ENCODE peak calls at places on chromosomes 12 and 14, in eight cellular contexts. One of them, this sample, is unnamed.
A peak's percentile ranks its signal among the peaks of the same experiment; 100 is the strongest.

GRCh38 chr14:105193916-105194782 is 13.0 kb upstream of the NUDT14 start:
- DNase-seq in NCI-H1930: no peak
- DNase-seq in NCI-H1092 treated with DMSO at 0.1 percent for 48 hours: peak; percentile 80
- DNase-seq in iPS-NIHi11: no peak
- DNase-seq in stimulated activated effector memory CD8-positive, alpha-beta T cell treated with anti-CD3 and anti-CD28 coated beads, Interleukin-12 subunit alpha, Interleukin-12 subunit beta, amount 100 ng/mL, for 72 hours: peak; percentile 49
- DNase-seq in pancreas: no peak
- DNase-seq in HEK293T: no peak
- DNase-seq in Calu3: peak; percentile 46
- DNase-seq in this sample: no peak

GRCh38 chr14:58752782-58753181 is 115.0 kb downstream of the DACT1 start:
- DNase-seq in NCI-H1930: no peak
- DNase-seq in NCI-H1092 treated with DMSO at 0.1 percent for 48 hours: no peak
- DNase-seq in iPS-NIHi11: no peak
- DNase-seq in stimulated activated effector memory CD8-positive, alpha-beta T cell treated with anti-CD3 and anti-CD28 coated beads, Interleukin-12 subunit alpha, Interleukin-12 subunit beta, amount 100 ng/mL, for 72 hours: no peak
- DNase-seq in pancreas: peak; percentile 82
- DNase-seq in HEK293T: no peak
- DNase-seq in Calu3: peak; percentile 63
- DNase-seq in this sample: no peak

GRCh38 chr12:89349814-89350213 is 2.5 kb downstream of the DUSP6 start:
- DNase-seq in NCI-H1930: no peak
- DNase-seq in NCI-H1092 treated with DMSO at 0.1 percent for 48 hours: no peak
- DNase-seq in iPS-NIHi11: peak; percentile 69
- DNase-seq in stimulated activated effector memory CD8-positive, alpha-beta T cell treated with anti-CD3 and anti-CD28 coated beads, Interleukin-12 subunit alpha, Interleukin-12 subunit beta, amount 100 ng/mL, for 72 hours: no peak
- DNase-seq in pancreas: no peak
- DNase-seq in HEK293T: no peak
- DNase-seq in Calu3: peak; percentile 49
- DNase-seq in this sample: peak; percentile 71

GRCh38 chr12:56839489-56840442 is 76.6 kb downstream of the HSD17B6 start:
- DNase-seq in NCI-H1930: peak; percentile 14
- DNase-seq in NCI-H1092 treated with DMSO at 0.1 percent for 48 hours: no peak
- DNase-seq in iPS-NIHi11: peak; percentile 73
- DNase-seq in stimulated activated effector memory CD8-positive, alpha-beta T cell treated with anti-CD3 and anti-CD28 coated beads, Interleukin-12 subunit alpha, Interleukin-12 subunit beta, amount 100 ng/mL, for 72 hours: peak; percentile 59
- DNase-seq in pancreas: no peak
- DNase-seq in HEK293T: peak; percentile 54
- DNase-seq in Calu3: peak; percentile 77
- DNase-seq in this sample: peak; percentile 80

GRCh38 chr12:76033116-76034001 is 1.8 kb upstream of the PHLDA1 start:
- DNase-seq in NCI-H1930: no peak
- DNase-seq in NCI-H1092 treated with DMSO at 0.1 percent for 48 hours: no peak
- DNase-seq in iPS-NIHi11: no peak
- DNase-seq in stimulated activated effector memory CD8-positive, alpha-beta T cell treated with anti-CD3 and anti-CD28 coated beads, Interleukin-12 subunit alpha, Interleukin-12 subunit beta, amount 100 ng/mL, for 72 hours: no peak
- DNase-seq in pancreas: no peak
- DNase-seq in HEK293T: no peak
- DNase-seq in Calu3: no peak
- DNase-seq in this sample: peak; percentile 16

GRCh38 chr12:71726548-71726947 is 28.1 kb upstream of the RAB21 start:
- DNase-seq in NCI-H1930: no peak
- DNase-seq in NCI-H1092 treated with DMSO at 0.1 percent for 48 hours: no peak
- DNase-seq in iPS-NIHi11: no peak
- DNase-seq in stimulated activated effector memory CD8-positive, alpha-beta T cell treated with anti-CD3 and anti-CD28 coated beads, Interleukin-12 subunit alpha, Interleukin-12 subunit beta, amount 100 ng/mL, for 72 hours: no peak
- DNase-seq in pancreas: no peak
- DNase-seq in HEK293T: no peak
- DNase-seq in Calu3: no peak
- DNase-seq in this sample: no peak

GRCh38 chr12:124805050-124805449 is 58.6 kb downstream of the SCARB1 start:
- DNase-seq in NCI-H1930: no peak
- DNase-seq in NCI-H1092 treated with DMSO at 0.1 percent for 48 hours: no peak
- DNase-seq in iPS-NIHi11: no peak
- DNase-seq in stimulated activated effector memory CD8-positive, alpha-beta T cell treated with anti-CD3 and anti-CD28 coated beads, Interleukin-12 subunit alpha, Interleukin-12 subunit beta, amount 100 ng/mL, for 72 hours: no peak
- DNase-seq in pancreas: no peak
- DNase-seq in HEK293T: no peak
- DNase-seq in Calu3: no peak
- DNase-seq in this sample: no peak

GRCh38 chr12:108400060-108400459 is 60.9 kb upstream of the CMKLR1 start:
- DNase-seq in NCI-H1930: no peak
- DNase-seq in NCI-H1092 treated with DMSO at 0.1 percent for 48 hours: no peak
- DNase-seq in iPS-NIHi11: peak; percentile 35
- DNase-seq in stimulated activated effector memory CD8-positive, alpha-beta T cell treated with anti-CD3 and anti-CD28 coated beads, Interleukin-12 subunit alpha, Interleukin-12 subunit beta, amount 100 ng/mL, for 72 hours: no peak
- DNase-seq in pancreas: no peak
- DNase-seq in HEK293T: no peak
- DNase-seq in Calu3: no peak
- DNase-seq in this sample: no peak

GRCh38 chr14:71336488-71337192 is 429.4 kb downstream of the PCNX1 start:
- DNase-seq in NCI-H1930: no peak
- DNase-seq in NCI-H1092 treated with DMSO at 0.1 percent for 48 hours: no peak
- DNase-seq in iPS-NIHi11: no peak
- DNase-seq in stimulated activated effector memory CD8-positive, alpha-beta T cell treated with anti-CD3 and anti-CD28 coated beads, Interleukin-12 subunit alpha, Interleukin-12 subunit beta, amount 100 ng/mL, for 72 hours: no peak
- DNase-seq in pancreas: no peak
- DNase-seq in HEK293T: no peak
- DNase-seq in Calu3: no peak
- DNase-seq in this sample: no peak

GRCh38 chr12:124484526-124484953 is 82.9 kb downstream of the NCOR2 start:
- DNase-seq in NCI-H1930: no peak
- DNase-seq in NCI-H1092 treated with DMSO at 0.1 percent for 48 hours: no peak
- DNase-seq in iPS-NIHi11: no peak
- DNase-seq in stimulated activated effector memory CD8-positive, alpha-beta T cell treated with anti-CD3 and anti-CD28 coated beads, Interleukin-12 subunit alpha, Interleukin-12 subunit beta, amount 100 ng/mL, for 72 hours: no peak
- DNase-seq in pancreas: no peak
- DNase-seq in HEK293T: no peak
- DNase-seq in Calu3: no peak
- DNase-seq in this sample: no peak

GRCh38 chr12:47561746-47562145 is 144.1 kb downstream of the RPAP3 start:
- DNase-seq in NCI-H1930: no peak
- DNase-seq in NCI-H1092 treated with DMSO at 0.1 percent for 48 hours: no peak
- DNase-seq in iPS-NIHi11: no peak
- DNase-seq in stimulated activated effector memory CD8-positive, alpha-beta T cell treated with anti-CD3 and anti-CD28 coated beads, Interleukin-12 subunit alpha, Interleukin-12 subunit beta, amount 100 ng/mL, for 72 hours: no peak
- DNase-seq in pancreas: no peak
- DNase-seq in HEK293T: no peak
- DNase-seq in Calu3: no peak
- DNase-seq in this sample: no peak

GRCh38 chr14:54699087-54699530 is 132.2 kb downstream of the SAMD4A start:
- DNase-seq in NCI-H1930: no peak
- DNase-seq in NCI-H1092 treated with DMSO at 0.1 percent for 48 hours: no peak
- DNase-seq in iPS-NIHi11: peak; percentile 68
- DNase-seq in stimulated activated effector memory CD8-positive, alpha-beta T cell treated with anti-CD3 and anti-CD28 coated beads, Interleukin-12 subunit alpha, Interleukin-12 subunit beta, amount 100 ng/mL, for 72 hours: no peak
- DNase-seq in pancreas: no peak
- DNase-seq in HEK293T: no peak
- DNase-seq in Calu3: no peak
- DNase-seq in this sample: no peak

GRCh38 chr14:78104130-78104529 is 66.0 kb upstream of the NRXN3 start:
- DNase-seq in NCI-H1930: no peak
- DNase-seq in NCI-H1092 treated with DMSO at 0.1 percent for 48 hours: no peak
- DNase-seq in iPS-NIHi11: no peak
- DNase-seq in stimulated activated effector memory CD8-positive, alpha-beta T cell treated with anti-CD3 and anti-CD28 coated beads, Interleukin-12 subunit alpha, Interleukin-12 subunit beta, amount 100 ng/mL, for 72 hours: no peak
- DNase-seq in pancreas: no peak
- DNase-seq in HEK293T: no peak
- DNase-seq in Calu3: no peak
- DNase-seq in this sample: no peak

GRCh38 chr12:40049268-40049667 is 56.6 kb downstream of the SLC2A13 start:
- DNase-seq in NCI-H1930: no peak
- DNase-seq in NCI-H1092 treated with DMSO at 0.1 percent for 48 hours: no peak
- DNase-seq in iPS-NIHi11: no peak
- DNase-seq in stimulated activated effector memory CD8-positive, alpha-beta T cell treated with anti-CD3 and anti-CD28 coated beads, Interleukin-12 subunit alpha, Interleukin-12 subunit beta, amount 100 ng/mL, for 72 hours: no peak
- DNase-seq in pancreas: no peak
- DNase-seq in HEK293T: no peak
- DNase-seq in Calu3: no peak
- DNase-seq in this sample: no peak

GRCh38 chr14:80575763-80576162 is 364.5 kb upstream of the DIO2 start:
- DNase-seq in NCI-H1930: no peak
- DNase-seq in NCI-H1092 treated with DMSO at 0.1 percent for 48 hours: no peak
- DNase-seq in iPS-NIHi11: no peak
- DNase-seq in stimulated activated effector memory CD8-positive, alpha-beta T cell treated with anti-CD3 and anti-CD28 coated beads, Interleukin-12 subunit alpha, Interleukin-12 subunit beta, amount 100 ng/mL, for 72 hours: no peak
- DNase-seq in pancreas: no peak
- DNase-seq in HEK293T: no peak
- DNase-seq in Calu3: no peak
- DNase-seq in this sample: no peak

GRCh38 chr12:129873458-129873857 is 30.4 kb downstream of the TMEM132D start:
- DNase-seq in NCI-H1930: peak; percentile 57
- DNase-seq in NCI-H1092 treated with DMSO at 0.1 percent for 48 hours: no peak
- DNase-seq in iPS-NIHi11: no peak
- DNase-seq in stimulated activated effector memory CD8-positive, alpha-beta T cell treated with anti-CD3 and anti-CD28 coated beads, Interleukin-12 subunit alpha, Interleukin-12 subunit beta, amount 100 ng/mL, for 72 hours: no peak
- DNase-seq in pancreas: no peak
- DNase-seq in HEK293T: no peak
- DNase-seq in Calu3: no peak
- DNase-seq in this sample: peak; percentile 65

GRCh38 chr12:120865094-120865493 is 39.1 kb downstream of the SPPL3 start:
- DNase-seq in NCI-H1930: no peak
- DNase-seq in NCI-H1092 treated with DMSO at 0.1 percent for 48 hours: no peak
- DNase-seq in iPS-NIHi11: no peak
- DNase-seq in stimulated activated effector memory CD8-positive, alpha-beta T cell treated with anti-CD3 and anti-CD28 coated beads, Interleukin-12 subunit alpha, Interleukin-12 subunit beta, amount 100 ng/mL, for 72 hours: no peak
- DNase-seq in pancreas: no peak
- DNase-seq in HEK293T: no peak
- DNase-seq in Calu3: no peak
- DNase-seq in this sample: no peak

GRCh38 chr14:34348592-34348991 is 113.4 kb downstream of the SPTSSA start:
- DNase-seq in NCI-H1930: peak; percentile 6
- DNase-seq in NCI-H1092 treated with DMSO at 0.1 percent for 48 hours: no peak
- DNase-seq in iPS-NIHi11: no peak
- DNase-seq in stimulated activated effector memory CD8-positive, alpha-beta T cell treated with anti-CD3 and anti-CD28 coated beads, Interleukin-12 subunit alpha, Interleukin-12 subunit beta, amount 100 ng/mL, for 72 hours: no peak
- DNase-seq in pancreas: no peak
- DNase-seq in HEK293T: no peak
- DNase-seq in Calu3: no peak
- DNase-seq in this sample: no peak

GRCh38 chr12:48980389-48980952 is 2.3 kb downstream of the WNT1 start:
- DNase-seq in NCI-H1930: no peak
- DNase-seq in NCI-H1092 treated with DMSO at 0.1 percent for 48 hours: no peak
- DNase-seq in iPS-NIHi11: peak; percentile 73
- DNase-seq in stimulated activated effector memory CD8-positive, alpha-beta T cell treated with anti-CD3 and anti-CD28 coated beads, Interleukin-12 subunit alpha, Interleukin-12 subunit beta, amount 100 ng/mL, for 72 hours: peak; percentile 73
- DNase-seq in pancreas: no peak
- DNase-seq in HEK293T: no peak
- DNase-seq in Calu3: no peak
- DNase-seq in this sample: peak; percentile 70

GRCh38 chr14:100654814-100655795 is 67.9 kb upstream of the BEGAIN start:
- DNase-seq in NCI-H1930: no peak
- DNase-seq in NCI-H1092 treated with DMSO at 0.1 percent for 48 hours: peak; percentile 32
- DNase-seq in iPS-NIHi11: peak; percentile 93
- DNase-seq in stimulated activated effector memory CD8-positive, alpha-beta T cell treated with anti-CD3 and anti-CD28 coated beads, Interleukin-12 subunit alpha, Interleukin-12 subunit beta, amount 100 ng/mL, for 72 hours: no peak
- DNase-seq in pancreas: peak; percentile 41
- DNase-seq in HEK293T: peak; percentile 59
- DNase-seq in Calu3: peak; percentile 71
- DNase-seq in this sample: peak; percentile 73

GRCh38 chr12:81257952-81258551 is 180.2 kb downstream of the ACSS3 start:
- DNase-seq in NCI-H1930: peak; percentile 25
- DNase-seq in NCI-H1092 treated with DMSO at 0.1 percent for 48 hours: peak; percentile 71
- DNase-seq in iPS-NIHi11: no peak
- DNase-seq in stimulated activated effector memory CD8-positive, alpha-beta T cell treated with anti-CD3 and anti-CD28 coated beads, Interleukin-12 subunit alpha, Interleukin-12 subunit beta, amount 100 ng/mL, for 72 hours: no peak
- DNase-seq in pancreas: no peak
- DNase-seq in HEK293T: peak; percentile 17
- DNase-seq in Calu3: peak; percentile 30
- DNase-seq in this sample: peak; percentile 56

GRCh38 chr14:60642270-60642789 is 6.9 kb downstream of the SIX1 start:
- DNase-seq in NCI-H1930: no peak
- DNase-seq in NCI-H1092 treated with DMSO at 0.1 percent for 48 hours: no peak
- DNase-seq in iPS-NIHi11: no peak
- DNase-seq in stimulated activated effector memory CD8-positive, alpha-beta T cell treated with anti-CD3 and anti-CD28 coated beads, Interleukin-12 subunit alpha, Interleukin-12 subunit beta, amount 100 ng/mL, for 72 hours: no peak
- DNase-seq in pancreas: no peak
- DNase-seq in HEK293T: no peak
- DNase-seq in Calu3: no peak
- DNase-seq in this sample: peak; percentile 90

GRCh38 chr12:70221626-70222025 is 21.6 kb upstream of the CNOT2 start:
- DNase-seq in NCI-H1930: no peak
- DNase-seq in NCI-H1092 treated with DMSO at 0.1 percent for 48 hours: no peak
- DNase-seq in iPS-NIHi11: no peak
- DNase-seq in stimulated activated effector memory CD8-positive, alpha-beta T cell treated with anti-CD3 and anti-CD28 coated beads, Interleukin-12 subunit alpha, Interleukin-12 subunit beta, amount 100 ng/mL, for 72 hours: no peak
- DNase-seq in pancreas: no peak
- DNase-seq in HEK293T: no peak
- DNase-seq in Calu3: no peak
- DNase-seq in this sample: no peak

GRCh38 chr12:13435535-13435934 is 239.0 kb downstream of the EMP1 start:
- DNase-seq in NCI-H1930: no peak
- DNase-seq in NCI-H1092 treated with DMSO at 0.1 percent for 48 hours: no peak
- DNase-seq in iPS-NIHi11: peak; percentile 30
- DNase-seq in stimulated activated effector memory CD8-positive, alpha-beta T cell treated with anti-CD3 and anti-CD28 coated beads, Interleukin-12 subunit alpha, Interleukin-12 subunit beta, amount 100 ng/mL, for 72 hours: no peak
- DNase-seq in pancreas: no peak
- DNase-seq in HEK293T: no peak
- DNase-seq in Calu3: no peak
- DNase-seq in this sample: peak; percentile 41

GRCh38 chr12:107992870-107993451 is 136.1 kb upstream of the WSCD2 start:
- DNase-seq in NCI-H1930: peak; percentile 16
- DNase-seq in NCI-H1092 treated with DMSO at 0.1 percent for 48 hours: peak; percentile 15
- DNase-seq in iPS-NIHi11: peak; percentile 68
- DNase-seq in stimulated activated effector memory CD8-positive, alpha-beta T cell treated with anti-CD3 and anti-CD28 coated beads, Interleukin-12 subunit alpha, Interleukin-12 subunit beta, amount 100 ng/mL, for 72 hours: no peak
- DNase-seq in pancreas: no peak
- DNase-seq in HEK293T: peak; percentile 62
- DNase-seq in Calu3: peak; percentile 53
- DNase-seq in this sample: peak; percentile 83

GRCh38 chr14:32414808-32415255 is 85.7 kb downstream of the AKAP6 start:
- DNase-seq in NCI-H1930: no peak
- DNase-seq in NCI-H1092 treated with DMSO at 0.1 percent for 48 hours: no peak
- DNase-seq in iPS-NIHi11: no peak
- DNase-seq in stimulated activated effector memory CD8-positive, alpha-beta T cell treated with anti-CD3 and anti-CD28 coated beads, Interleukin-12 subunit alpha, Interleukin-12 subunit beta, amount 100 ng/mL, for 72 hours: no peak
- DNase-seq in pancreas: no peak
- DNase-seq in HEK293T: no peak
- DNase-seq in Calu3: no peak
- DNase-seq in this sample: no peak

GRCh38 chr12:6539276-6540134 is 5.2 kb downstream of the GAPDH start:
- DNase-seq in NCI-H1930: no peak
- DNase-seq in NCI-H1092 treated with DMSO at 0.1 percent for 48 hours: no peak
- DNase-seq in iPS-NIHi11: peak; percentile 22
- DNase-seq in stimulated activated effector memory CD8-positive, alpha-beta T cell treated with anti-CD3 and anti-CD28 coated beads, Interleukin-12 subunit alpha, Interleukin-12 subunit beta, amount 100 ng/mL, for 72 hours: peak; percentile 55
- DNase-seq in pancreas: no peak
- DNase-seq in HEK293T: no peak
- DNase-seq in Calu3: no peak
- DNase-seq in this sample: peak; percentile 41

GRCh38 chr14:81797246-81797645 is 263.6 kb upstream of the SEL1L start:
- DNase-seq in NCI-H1930: no peak
- DNase-seq in NCI-H1092 treated with DMSO at 0.1 percent for 48 hours: no peak
- DNase-seq in iPS-NIHi11: no peak
- DNase-seq in stimulated activated effector memory CD8-positive, alpha-beta T cell treated with anti-CD3 and anti-CD28 coated beads, Interleukin-12 subunit alpha, Interleukin-12 subunit beta, amount 100 ng/mL, for 72 hours: no peak
- DNase-seq in pancreas: no peak
- DNase-seq in HEK293T: no peak
- DNase-seq in Calu3: no peak
- DNase-seq in this sample: no peak

GRCh38 chr12:89821901-89822300 is 113.3 kb upstream of the ATP2B1 start:
- DNase-seq in NCI-H1930: no peak
- DNase-seq in NCI-H1092 treated with DMSO at 0.1 percent for 48 hours: no peak
- DNase-seq in iPS-NIHi11: no peak
- DNase-seq in stimulated activated effector memory CD8-positive, alpha-beta T cell treated with anti-CD3 and anti-CD28 coated beads, Interleukin-12 subunit alpha, Interleukin-12 subunit beta, amount 100 ng/mL, for 72 hours: no peak
- DNase-seq in pancreas: no peak
- DNase-seq in HEK293T: no peak
- DNase-seq in Calu3: no peak
- DNase-seq in this sample: no peak

GRCh38 chr12:5168148-5168547 is 124.5 kb downstream of the KCNA5 start:
- DNase-seq in NCI-H1930: no peak
- DNase-seq in NCI-H1092 treated with DMSO at 0.1 percent for 48 hours: no peak
- DNase-seq in iPS-NIHi11: no peak
- DNase-seq in stimulated activated effector memory CD8-positive, alpha-beta T cell treated with anti-CD3 and anti-CD28 coated beads, Interleukin-12 subunit alpha, Interleukin-12 subunit beta, amount 100 ng/mL, for 72 hours: no peak
- DNase-seq in pancreas: no peak
- DNase-seq in HEK293T: no peak
- DNase-seq in Calu3: no peak
- DNase-seq in this sample: no peak

GRCh38 chr12:52168019-52168717 is 23.6 kb downstream of the KRT80 start:
- DNase-seq in NCI-H1930: no peak
- DNase-seq in NCI-H1092 treated with DMSO at 0.1 percent for 48 hours: no peak
- DNase-seq in iPS-NIHi11: no peak
- DNase-seq in stimulated activated effector memory CD8-positive, alpha-beta T cell treated with anti-CD3 and anti-CD28 coated beads, Interleukin-12 subunit alpha, Interleukin-12 subunit beta, amount 100 ng/mL, for 72 hours: no peak
- DNase-seq in pancreas: no peak
- DNase-seq in HEK293T: no peak
- DNase-seq in Calu3: peak; percentile 62
- DNase-seq in this sample: no peak

GRCh38 chr12:104276192-104277131 is 27.1 kb upstream of the EID3 start:
- DNase-seq in NCI-H1930: no peak
- DNase-seq in NCI-H1092 treated with DMSO at 0.1 percent for 48 hours: peak; percentile 78
- DNase-seq in iPS-NIHi11: no peak
- DNase-seq in stimulated activated effector memory CD8-positive, alpha-beta T cell treated with anti-CD3 and anti-CD28 coated beads, Interleukin-12 subunit alpha, Interleukin-12 subunit beta, amount 100 ng/mL, for 72 hours: no peak
- DNase-seq in pancreas: no peak
- DNase-seq in HEK293T: no peak
- DNase-seq in Calu3: no peak
- DNase-seq in this sample: no peak

GRCh38 chr14:39614292-39614923 is 182.2 kb upstream of the FBXO33 start:
- DNase-seq in NCI-H1930: no peak
- DNase-seq in NCI-H1092 treated with DMSO at 0.1 percent for 48 hours: no peak
- DNase-seq in iPS-NIHi11: no peak
- DNase-seq in stimulated activated effector memory CD8-positive, alpha-beta T cell treated with anti-CD3 and anti-CD28 coated beads, Interleukin-12 subunit alpha, Interleukin-12 subunit beta, amount 100 ng/mL, for 72 hours: no peak
- DNase-seq in pancreas: no peak
- DNase-seq in HEK293T: no peak
- DNase-seq in Calu3: no peak
- DNase-seq in this sample: no peak

GRCh38 chr12:127239781-127240180 is 1027.2 kb upstream of the TMEM132C start:
- DNase-seq in NCI-H1930: no peak
- DNase-seq in NCI-H1092 treated with DMSO at 0.1 percent for 48 hours: no peak
- DNase-seq in iPS-NIHi11: no peak
- DNase-seq in stimulated activated effector memory CD8-positive, alpha-beta T cell treated with anti-CD3 and anti-CD28 coated beads, Interleukin-12 subunit alpha, Interleukin-12 subunit beta, amount 100 ng/mL, for 72 hours: no peak
- DNase-seq in pancreas: no peak
- DNase-seq in HEK293T: no peak
- DNase-seq in Calu3: no peak
- DNase-seq in this sample: no peak